ENCODE peak calls at places on chromosome 2, in nine cellular contexts. B is anterior cingulate cortex; V is H54; L is DMS53; O is CD8-positive, alpha-beta memory T cell; M is GM23248; E is NCI-H1930; J is chondrocyte; W is stimulated activated CD4-positive, alpha-beta T cell treated with anti-CD3 and anti-CD28 coated beads, Interleukin-15, amount 100 ng/mL, for 24 hours. F is an unnamed sample.

GRCh38 chr2:176612736-176613135 is 343.5 kb downstream of the MTX2 start:
- DNase-seq in B (no peak), V (peak; percentile 44), L (no peak), O (no peak), M (peak; percentile 64), E (no peak), J (no peak), W (no peak), F (no peak)

GRCh38 chr2:210752532-210752931 is 196.1 kb downstream of the CPS1 start:
- DNase-seq in B (no peak), V (no peak), L (no peak), O (no peak), M (no peak), E (no peak), J (no peak), W (no peak), F (no peak)

GRCh38 chr2:117536139-117536538 is 278.4 kb upstream of the DDX18 start:
- DNase-seq in B (no peak), V (no peak), L (peak; percentile 60), O (no peak), M (no peak), E (no peak), J (no peak), W (no peak), F (no peak)

GRCh38 chr2:219522111-219523030 is 8.1 kb downstream of the ASIC4 start:
- DNase-seq in B (no peak), V (peak; percentile 80), L (peak; percentile 79), O (no peak), M (peak; percentile 94), E (no peak), J (no peak), W (no peak), F (no peak)

GRCh38 chr2:197024206-197024605 is 97.7 kb upstream of the PGAP1 start:
- DNase-seq in B (no peak), V (no peak), L (no peak), O (no peak), M (no peak), E (no peak), J (no peak), W (no peak), F (peak; percentile 19)

GRCh38 chr2:23700627-23701026 is 226.3 kb downstream of the ATAD2B start:
- DNase-seq in B (no peak), V (no peak), L (no peak), O (no peak), M (no peak), E (no peak), J (no peak), W (no peak), F (no peak)

GRCh38 chr2:10162586-10163497 is 40.3 kb downstream of the RRM2 start:
- DNase-seq in B (no peak), V (no peak), L (peak; percentile 16), O (no peak), M (no peak), E (no peak), J (peak; percentile 81), W (no peak), F (no peak)

GRCh38 chr2:175805442-175806114 is 196.5 kb downstream of the LNPK start:
- DNase-seq in B (no peak), V (no peak), L (peak; percentile 66), O (no peak), M (no peak), E (no peak), J (no peak), W (no peak), F (no peak)

GRCh38 chr2:21228041-21228895 is 104.5 kb downstream of the TDRD15 start:
- DNase-seq in B (no peak), V (no peak), L (no peak), O (no peak), M (no peak), E (no peak), J (no peak), W (no peak), F (peak; percentile 14)

GRCh38 chr2:121075006-121075545 is 209.9 kb downstream of the TFCP2L1 start:
- DNase-seq in B (peak; percentile 64), V (peak; percentile 86), L (peak; percentile 92), O (no peak), M (peak; percentile 92), E (no peak), J (no peak), W (peak; percentile 66), F (peak; percentile 18)

GRCh38 chr2:240125749-240126148 is 10.4 kb downstream of the COPS9 start:
- DNase-seq in B (no peak), V (no peak), L (no peak), O (no peak), M (no peak), E (no peak), J (peak; percentile 59), W (no peak), F (no peak)

GRCh38 chr2:111678651-111679050 is 205.3 kb downstream of the ANAPC1 start:
- DNase-seq in B (no peak), V (no peak), L (peak; percentile 50), O (no peak), M (peak; percentile 64), E (no peak), J (no peak), W (no peak), F (no peak)

GRCh38 chr2:99425022-99425421 is 64.8 kb downstream of the REV1 start:
- DNase-seq in B (no peak), V (no peak), L (no peak), O (no peak), M (peak; percentile 65), E (no peak), J (no peak), W (no peak), F (no peak)

GRCh38 chr2:190052307-190052706 is 10.2 kb downstream of the MSTN start:
- DNase-seq in B (no peak), V (no peak), L (no peak), O (no peak), M (no peak), E (no peak), J (no peak), W (no peak), F (no peak)

GRCh38 chr2:45889053-45889452 is 237.6 kb downstream of the PRKCE start:
- DNase-seq in B (no peak), V (no peak), L (peak; percentile 85), O (no peak), M (no peak), E (no peak), J (no peak), W (peak; percentile 41), F (peak; percentile 32)

GRCh38 chr2:11236335-11236734 is 81.1 kb downstream of the SLC66A3 start:
- DNase-seq in B (no peak), V (no peak), L (no peak), O (no peak), M (no peak), E (no peak), J (no peak), W (no peak), F (no peak)